ENCODE peak calls at places on chromosome 7, in ten cellular contexts. U, N, I, O, T, H, V, B, M and A are unnamed samples.

GRCh38 chr7:74514131-74514591 is 60.5 kb downstream of the GTF2IRD1 start:
- DNase-seq in U (no peak), N (no peak), I (no peak), O (no peak), T (no peak), H (no peak), V (no peak), B (no peak), M (no peak), A (no peak)

GRCh38 chr7:67423058-67423457 is 426.4 kb downstream of the TYW1 start:
- DNase-seq in U (no peak), N (no peak), I (no peak), O (no peak), T (no peak), H (no peak), V (no peak), B (no peak), M (no peak), A (no peak)

GRCh38 chr7:28855538-28856217 is 102.5 kb downstream of the TRIL start:
- DNase-seq in U (no peak), N (no peak), I (no peak), O (no peak), T (no peak), H (no peak), V (no peak), B (no peak), M (no peak), A (no peak)

GRCh38 chr7:123024989-123025758 is 29.7 kb upstream of the TAS2R16 start:
- DNase-seq in U (no peak), N (no peak), I (no peak), O (no peak), T (no peak), H (no peak), V (no peak), B (no peak), M (no peak), A (no peak)

GRCh38 chr7:5596046-5596895 is 172.6 kb upstream of the TNRC18 start:
- DNase-seq in U (peak), N (no peak), I (peak), O (no peak), T (peak), H (peak), V (peak), B (no peak), M (peak), A (no peak)

GRCh38 chr7:4209126-4209525 is 473.0 kb upstream of the FOXK1 start:
- DNase-seq in U (no peak), N (no peak), I (no peak), O (no peak), T (no peak), H (peak), V (no peak), B (no peak), M (no peak), A (no peak)

GRCh38 chr7:10401793-10402192 is 571.9 kb upstream of the PHF14 start:
- DNase-seq in U (no peak), N (no peak), I (no peak), O (no peak), T (no peak), H (no peak), V (no peak), B (no peak), M (no peak), A (no peak)

GRCh38 chr7:6446977-6447588 is 671 bp downstream of the DAGLB start:
- DNase-seq in U (no peak), N (peak), I (peak), O (no peak), T (peak), H (peak), V (peak), B (peak), M (peak), A (peak)

GRCh38 chr7:10655031-10655430 is 318.6 kb upstream of the PHF14 start:
- DNase-seq in U (no peak), N (no peak), I (no peak), O (no peak), T (no peak), H (no peak), V (no peak), B (no peak), M (no peak), A (no peak)

GRCh38 chr7:70614237-70614984 is 517.5 kb upstream of the GALNT17 start:
- DNase-seq in U (no peak), N (peak), I (peak), O (no peak), T (peak), H (no peak), V (no peak), B (no peak), M (no peak), A (peak)

GRCh38 chr7:55641811-55642210 is 69.5 kb upstream of the VOPP1 start:
- DNase-seq in U (no peak), N (no peak), I (no peak), O (no peak), T (peak), H (no peak), V (no peak), B (no peak), M (peak), A (no peak)

GRCh38 chr7:12315049-12315448 is 88.6 kb downstream of the VWDE start:
- DNase-seq in U (no peak), N (no peak), I (no peak), O (no peak), T (no peak), H (no peak), V (no peak), B (no peak), M (no peak), A (no peak)

GRCh38 chr7:47979145-47979831 is at the start of gene HUS1:
- DNase-seq in U (peak), N (peak), I (peak), O (peak), T (peak), H (peak), V (peak), B (peak), M (peak), A (peak)

GRCh38 chr7:90271753-90272152 is 26.8 kb downstream of the CFAP69 start:
- DNase-seq in U (no peak), N (no peak), I (no peak), O (no peak), T (no peak), H (no peak), V (no peak), B (no peak), M (no peak), A (no peak)